ENCODE peak calls at places on chromosome 1, in ten cellular contexts. U is fibroblast of lung; A is breast epithelium; K is hepatocyte; V is CD4-positive, CD25-positive, alpha-beta regulatory T cell; P is Panc1; Q is substantia nigra; L is neural progenitor cell; S is uterus; O is lower lobe of right lung. H is an unnamed sample.

GRCh38 chr1:65425697-65426096 is 5.2 kb downstream of the LEPR start:
- DNase-seq in U (peak), A (no peak), K (no peak), V (no peak), P (peak), Q (no peak), L (peak), S (no peak), O (no peak), H (no peak)

GRCh38 chr1:86779308-86780191 is 75.2 kb downstream of the SH3GLB1 start:
- DNase-seq in U (peak), A (no peak), K (peak), V (no peak), P (no peak), Q (no peak), L (no peak), S (no peak), O (no peak), H (no peak)

GRCh38 chr1:71861022-71861421 is 421.3 kb downstream of the NEGR1 start:
- DNase-seq in U (peak), A (no peak), K (no peak), V (no peak), P (no peak), Q (no peak), L (no peak), S (no peak), O (no peak), H (no peak)

GRCh38 chr1:41791667-41792484 is 126.8 kb downstream of the HIVEP3 start:
- DNase-seq in U (no peak), A (no peak), K (no peak), V (no peak), P (no peak), Q (no peak), L (no peak), S (no peak), O (no peak), H (no peak)

GRCh38 chr1:85824066-85824835 is 116.0 kb upstream of the ZNHIT6 start:
- DNase-seq in U (no peak), A (no peak), K (peak), V (no peak), P (no peak), Q (no peak), L (no peak), S (no peak), O (no peak), H (no peak)

GRCh38 chr1:26538480-26539412 is 9.2 kb downstream of the RPS6KA1 start:
- DNase-seq in U (peak), A (no peak), K (no peak), V (peak), P (peak), Q (peak), L (peak), S (no peak), O (peak), H (no peak)

GRCh38 chr1:100834779-100835645 is 59.6 kb downstream of the EXTL2 start:
- DNase-seq in U (peak), A (no peak), K (no peak), V (no peak), P (peak), Q (no peak), L (peak), S (no peak), O (no peak), H (no peak)

GRCh38 chr1:234716907-234717375 is 107.0 kb upstream of the IRF2BP2 start:
- DNase-seq in U (peak), A (no peak), K (peak), V (no peak), P (no peak), Q (no peak), L (no peak), S (no peak), O (no peak), H (no peak)

GRCh38 chr1:115545791-115546733 is 95.7 kb upstream of the VANGL1 start:
- DNase-seq in U (peak), A (peak), K (peak), V (no peak), P (peak), Q (peak), L (peak), S (peak), O (no peak), H (no peak)

GRCh38 chr1:109254621-109255096 is 5.3 kb downstream of the CELSR2 start:
- DNase-seq in U (no peak), A (no peak), K (no peak), V (no peak), P (no peak), Q (no peak), L (no peak), S (no peak), O (no peak), H (no peak)
- H3K27ac ChIP-seq in U (no peak), A (peak), K (no peak), V (no peak), P (no peak), Q (peak), L (peak), S (peak), O (peak), H (peak)

GRCh38 chr1:57350619-57351018 is 73.2 kb downstream of the DAB1 start:
- DNase-seq in U (no peak), A (no peak), K (no peak), V (no peak), P (no peak), Q (no peak), L (no peak), S (no peak), O (no peak), H (no peak)
- H3K27ac ChIP-seq in U (no peak), A (no peak), K (no peak), V (no peak), P (no peak), Q (no peak), L (no peak), S (no peak), O (no peak), H (no peak)

GRCh38 chr1:63266857-63267256 is 55.5 kb upstream of the FOXD3 start:
- DNase-seq in U (no peak), A (no peak), K (no peak), V (no peak), P (no peak), Q (no peak), L (no peak), S (no peak), O (no peak), H (no peak)

GRCh38 chr1:63264161-63264560 is 58.2 kb upstream of the FOXD3 start:
- DNase-seq in U (no peak), A (no peak), K (no peak), V (no peak), P (no peak), Q (no peak), L (no peak), S (no peak), O (no peak), H (no peak)

GRCh38 chr1:63261736-63262142 is 60.6 kb upstream of the FOXD3 start:
- DNase-seq in U (peak), A (no peak), K (no peak), V (no peak), P (no peak), Q (no peak), L (no peak), S (no peak), O (no peak), H (no peak)

DNA sequence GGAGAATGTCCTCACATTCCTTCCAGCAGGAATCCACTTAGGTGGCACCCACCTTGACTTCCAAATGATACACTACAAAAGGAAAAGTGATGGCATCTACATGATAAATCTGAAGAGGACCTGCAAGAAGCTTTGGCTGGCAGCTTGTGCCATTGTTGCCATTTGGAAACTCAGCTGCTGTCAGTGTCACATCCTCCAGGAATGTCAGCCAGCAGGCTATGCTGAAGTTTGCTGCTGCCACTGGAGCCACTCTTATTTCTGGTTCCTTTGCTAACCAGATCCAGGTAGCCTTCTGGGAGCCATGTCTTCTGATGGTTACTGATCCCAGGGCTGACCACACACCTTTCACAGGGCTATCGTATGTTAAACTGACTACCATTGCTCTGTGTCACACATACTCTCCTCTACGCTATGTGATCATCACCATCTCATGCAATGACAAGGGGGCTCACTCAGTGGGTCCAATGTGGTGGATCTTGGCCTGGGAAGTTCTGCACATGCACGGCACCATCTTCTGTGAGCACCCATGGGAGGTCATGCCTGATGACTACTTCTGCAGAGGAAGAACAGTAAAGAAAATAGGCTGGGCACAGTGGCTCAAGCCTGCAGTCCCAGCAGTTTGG is 60.1 kb upstream of the FOXD3 start:
- DNase-seq in U (no peak), A (no peak), K (no peak), V (no peak), P (no peak), Q (no peak), L (no peak), S (no peak), O (no peak), H (no peak)
- H3K27ac ChIP-seq in U (no peak), A (no peak), K (no peak), V (no peak), P (no peak), Q (no peak), L (no peak), S (no peak), O (no peak), H (no peak)

DNA sequence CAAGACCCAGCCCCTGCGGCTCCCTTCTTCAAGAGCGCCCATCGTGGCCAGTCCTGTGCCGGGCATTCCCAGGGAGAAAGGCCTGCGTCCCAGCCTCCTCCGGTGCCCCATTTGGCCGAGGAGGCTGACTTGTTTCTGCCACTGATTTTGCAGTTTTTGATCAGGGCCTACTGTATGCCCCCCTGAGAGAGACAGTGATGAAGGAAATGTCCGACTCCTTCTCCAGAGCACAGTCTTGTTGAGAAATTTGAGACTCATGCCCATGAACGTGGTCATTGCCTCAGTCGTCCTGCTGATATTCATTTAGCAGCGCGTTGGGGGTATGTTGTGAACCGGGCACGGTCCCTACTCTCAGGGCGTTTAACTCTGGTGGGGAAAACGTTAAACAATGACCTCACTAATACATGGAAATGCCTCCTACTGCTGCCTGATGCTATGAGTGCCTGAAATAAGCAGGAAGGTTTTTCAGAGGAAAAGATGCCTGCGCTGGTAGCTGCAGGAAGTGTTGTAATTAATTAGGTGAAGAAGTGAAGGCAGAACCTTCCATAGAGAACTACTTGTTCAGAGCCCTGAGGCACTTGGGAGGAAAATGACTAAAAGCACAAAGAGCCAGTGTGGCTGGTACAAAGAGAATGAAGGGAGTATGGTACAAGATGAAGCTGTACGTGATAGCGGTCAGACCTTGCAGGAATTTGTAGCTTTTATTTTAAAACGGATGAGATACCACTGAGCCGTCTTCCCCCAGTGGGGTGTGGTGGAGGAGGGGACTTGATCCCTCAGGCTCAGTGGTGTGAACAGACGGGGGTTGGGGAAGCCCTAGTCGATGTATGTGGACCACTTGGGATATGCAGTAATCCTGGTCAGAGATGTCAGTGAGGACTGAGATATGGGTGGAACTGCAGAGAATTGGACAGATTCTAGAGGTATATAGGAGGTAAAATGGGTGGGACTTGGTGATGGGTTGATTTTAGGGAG is 728 bp downstream of the ZCCHC17 start:
- DNase-seq in U (peak), A (no peak), K (peak), V (no peak), P (no peak), Q (no peak), L (peak), S (no peak), O (no peak), H (no peak)
- H3K27ac ChIP-seq in U (peak), A (peak), K (peak), V (peak), P (peak), Q (peak), L (peak), S (peak), O (peak), H (peak)

H was measured in ascending aorta.